ENCODE peak calls at places on chromosomes 7 and 10, in six cellular contexts. W is A549; G is left lung; I is CD4-positive, alpha-beta T cell; X is H9; C is thoracic aorta. T is an unnamed sample.
A peak's percentile ranks its signal among the peaks of the same experiment; 100 is the strongest.

GRCh38 chr10:120819366-120819765 is 31.8 kb upstream of the WDR11 start:
- DNase-seq in G (no peak), W (no peak), I (no peak), C (no peak), X (no peak), T (no peak)

GRCh38 chr10:71241114-71241898 is 28.9 kb downstream of the UNC5B start:
- DNase-seq in X (no peak), W (no peak), C (no peak), G (no peak), I (no peak), T (peak; percentile 84)

GRCh38 chr10:43070121-43071085 is 6.5 kb upstream of the RET start:
- DNase-seq in I (no peak), G (no peak), C (no peak), X (peak; percentile 53), W (peak; percentile 11), T (peak; percentile 88)

GRCh38 chr10:132514841-132515521 is 22.6 kb upstream of the INPP5A start:
- DNase-seq in G (peak; percentile 19), C (no peak), W (no peak), I (no peak), X (peak; percentile 39), T (peak; percentile 41)

GRCh38 chr7:151133266-151133985 is 34.1 kb downstream of the GBX1 start:
- DNase-seq in I (no peak), W (no peak), G (no peak), C (no peak), X (no peak), T (peak; percentile 65)

GRCh38 chr10:31749293-31749692 is 179.3 kb downstream of the ARHGAP12 start:
- DNase-seq in G (no peak), X (no peak), C (no peak), W (no peak), I (no peak), T (peak; percentile 69)

GRCh38 chr7:5139998-5140397 is 50.0 kb upstream of the WIPI2 start:
- DNase-seq in G (no peak), I (no peak), W (peak; percentile 47), C (no peak), X (peak; percentile 72), T (peak; percentile 75)

GRCh38 chr7:10648289-10648688 is 325.4 kb upstream of the PHF14 start:
- DNase-seq in C (no peak), I (no peak), W (no peak), X (no peak), G (no peak), T (no peak)

GRCh38 chr10:95246582-95247051 is 44.2 kb downstream of the PDLIM1 start:
- DNase-seq in C (peak; percentile 55), W (peak; percentile 80), G (peak; percentile 67), I (peak; percentile 23), X (peak; percentile 80), T (peak; percentile 81)

GRCh38 chr7:26910221-26910620 is 45.8 kb upstream of the SKAP2 start:
- DNase-seq in W (peak; percentile 52), C (no peak), X (peak; percentile 51), I (peak; percentile 8), G (peak; percentile 44), T (peak; percentile 10)

GRCh38 chr7:77887567-77887966 is 89.0 kb downstream of the PHTF2 start:
- DNase-seq in C (no peak), G (no peak), X (no peak), I (no peak), W (no peak), T (peak; percentile 58)

GRCh38 chr7:142583424-142583823 is 165.8 kb upstream of the PRSS1 start:
- DNase-seq in G (no peak), X (no peak), C (no peak), I (no peak), W (peak; percentile 77), T (peak; percentile 71)

GRCh38 chr7:87885018-87885417 is 8.7 kb downstream of the DBF4 start:
- DNase-seq in I (no peak), X (no peak), C (no peak), W (peak; percentile 19), G (no peak), T (no peak)

GRCh38 chr10:30587522-30588031 is 42.0 kb downstream of the LYZL2 start:
- DNase-seq in C (no peak), G (peak; percentile 69), W (no peak), X (peak; percentile 48), I (no peak), T (no peak)

GRCh38 chr10:48231699-48232315 is 42.7 kb downstream of the FRMPD2 start:
- DNase-seq in G (no peak), I (no peak), C (no peak), W (no peak), X (peak; percentile 5), T (no peak)

GRCh38 chr7:47383064-47383463 is 198.8 kb downstream of the TNS3 start:
- DNase-seq in W (no peak), I (no peak), G (no peak), X (no peak), C (no peak), T (no peak)

GRCh38 chr10:78332013-78332412 is 298.4 kb downstream of the RPS24 start:
- DNase-seq in I (no peak), W (no peak), G (no peak), C (no peak), X (no peak), T (no peak)

GRCh38 chr10:98242823-98243222 is 25.2 kb downstream of the LOXL4 start:
- DNase-seq in C (no peak), I (no peak), G (no peak), W (peak; percentile 19), X (no peak), T (no peak)

GRCh38 chr10:21138769-21139324 is 241.7 kb upstream of the NEBL start:
- DNase-seq in G (no peak), I (no peak), C (no peak), X (no peak), W (no peak), T (no peak)

GRCh38 chr7:104628017-104628416 is 299.6 kb downstream of the LHFPL3 start:
- DNase-seq in W (no peak), I (no peak), C (no peak), G (no peak), X (no peak), T (no peak)

GRCh38 chr7:5620459-5620881 is 161.0 kb downstream of the RNF216 start:
- DNase-seq in C (no peak), G (no peak), I (no peak), W (no peak), X (no peak), T (peak; percentile 77)

GRCh38 chr7:97871659-97872024 is 566 bp downstream of the ASNS start:
- DNase-seq in W (no peak), I (peak; percentile 11), X (peak; percentile 39), G (no peak), C (no peak), T (no peak)

GRCh38 chr10:20887706-20888535 is 9.2 kb downstream of the NEBL start:
- DNase-seq in X (no peak), W (no peak), I (no peak), G (no peak), C (no peak), T (no peak)

GRCh38 chr7:129436335-129436923 is 2.2 kb downstream of the STRIP2 start:
- DNase-seq in W (no peak), I (no peak), X (no peak), G (no peak), C (no peak), T (no peak)

GRCh38 chr7:29639887-29640600 is 76.4 kb downstream of the PRR15 start:
- DNase-seq in C (no peak), I (no peak), G (no peak), W (no peak), X (no peak), T (no peak)

GRCh38 chr7:24911213-24911603 is 68.8 kb downstream of the OSBPL3 start:
- DNase-seq in G (no peak), C (no peak), X (no peak), W (no peak), I (no peak), T (no peak)

GRCh38 chr10:63227207-63227895 is 94.2 kb downstream of the NRBF2 start:
- DNase-seq in C (no peak), I (no peak), X (no peak), G (no peak), W (no peak), T (no peak)

GRCh38 chr7:158112571-158113320 is 474.9 kb downstream of the PTPRN2 start:
- DNase-seq in X (no peak), G (no peak), C (no peak), W (no peak), I (no peak), T (peak; percentile 25)

GRCh38 chr7:158110034-158110590 is 477.5 kb downstream of the PTPRN2 start:
- DNase-seq in X (no peak), G (no peak), C (no peak), W (no peak), I (no peak), T (peak; percentile 58)

GRCh38 chr7:158110661-158111555 is 476.7 kb downstream of the PTPRN2 start:
- DNase-seq in G (no peak), W (no peak), X (peak; percentile 89), C (no peak), I (no peak), T (peak; percentile 17)

GRCh38 chr7:158111906-158112570 is 475.6 kb downstream of the PTPRN2 start:
- DNase-seq in C (no peak), G (no peak), W (no peak), X (no peak), I (no peak), T (peak; percentile 14)

GRCh38 chr7:158111556-158111880 is 476.1 kb downstream of the PTPRN2 start:
- DNase-seq in X (no peak), I (no peak), C (no peak), W (no peak), G (no peak), T (peak; percentile 21)
- H3K27ac ChIP-seq in X (no peak overlapping the region), I (no peak overlapping the region), C (no peak overlapping the region), W (no peak overlapping the region), G (no peak overlapping the region), T (no peak overlapping the region)

GRCh38 chr10:29063806-29064644 is 224.8 kb upstream of the LYZL1 start:
- DNase-seq in G (no peak), C (no peak), X (no peak), I (no peak), W (peak; percentile 82), T (no peak)
- TF ChIP-seq CTCF in G (no peak), C (no peak), X (no peak), I (no peak), W (peak; percentile 25), T (peak; percentile 14)

GRCh38 chr10:24979685-24980084 is 27.3 kb upstream of the PRTFDC1 start:
- DNase-seq in C (no peak), I (no peak), X (no peak), G (no peak), W (no peak), T (no peak)
- H3K27ac ChIP-seq in C (no peak overlapping the region), I (no peak overlapping the region), X (no peak overlapping the region), G (no peak overlapping the region), W (no peak overlapping the region), T (no peak overlapping the region)

DNA sequence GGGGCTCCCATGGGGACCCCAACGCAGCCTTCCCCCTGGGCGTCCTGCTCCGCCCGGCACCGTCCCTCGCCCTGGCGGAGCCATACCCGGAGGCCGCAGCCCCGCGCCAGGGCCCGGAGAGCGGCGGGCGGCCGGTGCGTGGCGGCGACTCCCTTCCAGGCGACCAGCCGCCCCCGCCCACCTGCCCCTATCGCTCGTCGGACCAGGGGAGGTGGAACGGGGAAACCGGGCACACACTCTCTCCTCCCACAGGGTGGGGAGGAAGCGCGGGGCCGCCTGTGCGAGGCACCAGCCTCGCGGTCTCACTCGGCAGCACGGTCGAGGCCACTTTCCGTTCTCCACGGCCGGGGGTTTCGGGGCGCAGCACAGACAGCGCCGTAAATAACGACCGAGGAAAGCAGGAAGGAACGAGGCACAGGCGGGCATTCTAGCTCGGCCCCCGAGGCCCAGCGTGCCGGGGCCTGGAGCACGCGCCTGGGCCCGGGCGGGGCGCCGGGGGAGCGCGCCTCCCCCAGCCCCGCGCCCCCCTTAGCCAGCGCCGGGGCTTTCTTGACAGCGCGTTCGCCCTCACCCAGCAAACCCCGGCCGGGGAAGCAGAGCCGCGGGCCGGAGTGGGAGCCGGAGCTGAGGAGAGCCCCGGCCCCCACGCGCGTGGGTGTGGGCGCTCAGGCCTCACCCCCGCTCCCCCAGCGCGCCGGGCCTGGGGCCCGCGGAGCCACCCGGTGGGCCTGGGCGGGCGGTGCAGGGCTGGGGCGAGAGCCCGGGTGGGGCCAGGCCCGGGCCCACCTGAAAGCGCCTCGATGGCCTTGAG is 936 bp downstream of the IGF2BP3 start:
- DNase-seq in W (peak; percentile 36), X (no peak), G (no peak), C (no peak), I (peak; percentile 18), T (peak; percentile 87)
- TF ChIP-seq CTCF in W (no peak), X (no peak), G (no peak), C (no peak), I (no peak), T (no peak)